ENCODE peak calls at places on chromosomes 2 and 18, in four cellular contexts. One of them, this sample, is unnamed.

GRCh38 chr2:66389651-66390131 is 45.2 kb upstream of the MEIS1 start:
- DNase-seq in tibial nerve: no peak
- DNase-seq in uterus: peak; percentile 28
- DNase-seq in A549: peak; percentile 5
- DNase-seq in this sample: no peak

GRCh38 chr2:97963880-97964279 is 31.9 kb downstream of the TMEM131 start:
- DNase-seq in A549: no peak
- DNase-seq in tibial nerve: no peak
- DNase-seq in uterus: no peak
- DNase-seq in this sample: no peak

GRCh38 chr2:210007895-210008294 is 5.5 kb downstream of the RPE start:
- DNase-seq in A549: no peak
- DNase-seq in tibial nerve: no peak
- DNase-seq in uterus: no peak
- DNase-seq in this sample: no peak

GRCh38 chr2:105904938-105905337 is 160.2 kb downstream of the NCK2 start:
- DNase-seq in tibial nerve: no peak
- DNase-seq in uterus: no peak
- DNase-seq in A549: no peak
- DNase-seq in this sample: no peak

GRCh38 chr2:172168917-172169346 is 66.2 kb upstream of the DLX2 start:
- DNase-seq in A549: no peak
- DNase-seq in uterus: no peak
- DNase-seq in tibial nerve: no peak
- DNase-seq in this sample: no peak

GRCh38 chr18:31950620-31951019 is 7.7 kb upstream of the TRAPPC8 start:
- DNase-seq in uterus: no peak
- DNase-seq in A549: no peak
- DNase-seq in tibial nerve: no peak
- DNase-seq in this sample: no peak

GRCh38 chr2:215189393-215189792 is 51.0 kb upstream of the ABCA12 start:
- DNase-seq in tibial nerve: no peak
- DNase-seq in uterus: no peak
- DNase-seq in A549: no peak
- DNase-seq in this sample: no peak

GRCh38 chr18:58287626-58288289 is 243.7 kb downstream of the NEDD4L start:
- DNase-seq in tibial nerve: no peak
- DNase-seq in uterus: no peak
- DNase-seq in A549: peak; percentile 30
- DNase-seq in this sample: no peak

GRCh38 chr2:134398300-134398699 is 144.4 kb downstream of the MGAT5 start:
- DNase-seq in tibial nerve: no peak
- DNase-seq in uterus: no peak
- DNase-seq in A549: no peak
- DNase-seq in this sample: no peak

GRCh38 chr2:11712866-11713265 is 33.6 kb upstream of the LPIN1 start:
- DNase-seq in A549: no peak
- DNase-seq in uterus: no peak
- DNase-seq in tibial nerve: no peak
- DNase-seq in this sample: no peak

GRCh38 chr2:8333177-8333831 is 348.6 kb upstream of the ID2 start:
- DNase-seq in tibial nerve: no peak
- DNase-seq in A549: no peak
- DNase-seq in uterus: no peak
- DNase-seq in this sample: no peak

GRCh38 chr18:32772580-32773186 is at the start of gene KLHL14:
- DNase-seq in tibial nerve: no peak
- DNase-seq in A549: no peak
- DNase-seq in uterus: no peak
- DNase-seq in this sample: no peak

GRCh38 chr18:30446605-30447004 is 595.9 kb downstream of the DSC3 start:
- DNase-seq in A549: no peak
- DNase-seq in tibial nerve: no peak
- DNase-seq in uterus: no peak
- DNase-seq in this sample: no peak

GRCh38 chr18:45664824-45665763 is 49.8 kb downstream of the SLC14A2 start:
- DNase-seq in uterus: peak; percentile 59
- DNase-seq in A549: peak; percentile 46
- DNase-seq in tibial nerve: peak; percentile 47
- DNase-seq in this sample: peak; percentile 34

GRCh38 chr2:200336980-200337615 is 30.6 kb downstream of the SPATS2L start:
- DNase-seq in A549: no peak
- DNase-seq in uterus: no peak
- DNase-seq in tibial nerve: no peak
- DNase-seq in this sample: no peak

GRCh38 chr2:238202326-238203103 is 980 bp downstream of the ILKAP start:
- DNase-seq in uterus: no peak
- DNase-seq in tibial nerve: no peak
- DNase-seq in A549: no peak
- DNase-seq in this sample: no peak

GRCh38 chr18:58263055-58263732 is 219.2 kb downstream of the NEDD4L start:
- DNase-seq in tibial nerve: no peak
- DNase-seq in uterus: no peak
- DNase-seq in A549: peak; percentile 37
- DNase-seq in this sample: no peak

GRCh38 chr18:45981852-45982251 is 14.7 kb upstream of the EPG5 start:
- DNase-seq in uterus: no peak
- DNase-seq in A549: no peak
- DNase-seq in tibial nerve: no peak
- DNase-seq in this sample: no peak

GRCh38 chr2:42054657-42055430 is 7.0 kb downstream of the PKDCC start:
- DNase-seq in uterus: no peak
- DNase-seq in A549: no peak
- DNase-seq in tibial nerve: no peak
- DNase-seq in this sample: no peak

GRCh38 chr2:98313512-98314250 is 32.6 kb upstream of the CNGA3 start:
- DNase-seq in A549: no peak
- DNase-seq in uterus: no peak
- DNase-seq in tibial nerve: no peak
- DNase-seq in this sample: no peak

GRCh38 chr2:57864926-57865325 is 181.7 kb upstream of the VRK2 start:
- DNase-seq in A549: no peak
- DNase-seq in uterus: no peak
- DNase-seq in tibial nerve: no peak
- DNase-seq in this sample: no peak

GRCh38 chr2:197904446-197904845 is 100.1 kb downstream of the PLCL1 start:
- DNase-seq in tibial nerve: no peak
- DNase-seq in A549: no peak
- DNase-seq in uterus: no peak
- DNase-seq in this sample: no peak

GRCh38 chr18:30465131-30465530 is 577.4 kb downstream of the DSC3 start:
- DNase-seq in tibial nerve: no peak
- DNase-seq in A549: no peak
- DNase-seq in uterus: no peak
- DNase-seq in this sample: no peak

GRCh38 chr2:26612522-26613240 is 28.5 kb downstream of the CIB4 start:
- DNase-seq in uterus: no peak
- DNase-seq in A549: no peak
- DNase-seq in tibial nerve: no peak
- DNase-seq in this sample: peak; percentile 44

GRCh38 chr2:240960309-240960962 is 38.0 kb upstream of the SNED1 start:
- DNase-seq in tibial nerve: peak; percentile 41
- DNase-seq in uterus: peak; percentile 79
- DNase-seq in A549: no peak
- DNase-seq in this sample: peak; percentile 50

GRCh38 chr2:187390891-187391290 is 57.2 kb downstream of the CALCRL start:
- DNase-seq in A549: peak; percentile 80
- DNase-seq in tibial nerve: no peak
- DNase-seq in uterus: no peak
- DNase-seq in this sample: no peak

GRCh38 chr2:7744827-7745226 is 827.6 kb downstream of the RNF144A start:
- DNase-seq in A549: no peak
- DNase-seq in uterus: no peak
- DNase-seq in tibial nerve: no peak
- DNase-seq in this sample: no peak

DNA sequence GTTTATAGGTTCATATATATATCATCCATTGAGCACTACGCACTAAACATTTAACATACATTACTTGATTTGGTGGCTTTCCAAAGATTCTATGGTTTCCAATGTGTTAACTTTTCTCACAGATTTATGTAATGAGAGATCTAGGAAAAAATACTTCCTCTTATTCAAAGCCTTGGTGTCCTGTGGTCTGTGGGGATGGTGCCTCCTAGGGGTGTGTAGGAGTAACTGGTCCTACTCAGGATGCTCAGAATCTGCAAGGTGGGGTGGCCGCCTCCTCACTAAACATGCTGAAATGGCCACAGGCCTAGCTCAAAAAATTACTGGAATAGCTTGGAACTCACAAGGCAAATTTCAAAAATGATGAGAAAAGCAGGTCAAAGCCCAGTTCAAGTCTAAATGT is 11.6 kb downstream of the GPR55 start:
- DNase-seq in tibial nerve: no peak
- DNase-seq in uterus: peak; percentile 29
- DNase-seq in A549: peak; percentile 46
- DNase-seq in this sample: no peak
- TF ChIP-seq CTCF in tibial nerve: peak; percentile 28
- TF ChIP-seq CTCF in uterus: peak; percentile 15
- TF ChIP-seq CTCF in A549: no peak
- TF ChIP-seq CTCF in this sample: peak; percentile 42

DNA sequence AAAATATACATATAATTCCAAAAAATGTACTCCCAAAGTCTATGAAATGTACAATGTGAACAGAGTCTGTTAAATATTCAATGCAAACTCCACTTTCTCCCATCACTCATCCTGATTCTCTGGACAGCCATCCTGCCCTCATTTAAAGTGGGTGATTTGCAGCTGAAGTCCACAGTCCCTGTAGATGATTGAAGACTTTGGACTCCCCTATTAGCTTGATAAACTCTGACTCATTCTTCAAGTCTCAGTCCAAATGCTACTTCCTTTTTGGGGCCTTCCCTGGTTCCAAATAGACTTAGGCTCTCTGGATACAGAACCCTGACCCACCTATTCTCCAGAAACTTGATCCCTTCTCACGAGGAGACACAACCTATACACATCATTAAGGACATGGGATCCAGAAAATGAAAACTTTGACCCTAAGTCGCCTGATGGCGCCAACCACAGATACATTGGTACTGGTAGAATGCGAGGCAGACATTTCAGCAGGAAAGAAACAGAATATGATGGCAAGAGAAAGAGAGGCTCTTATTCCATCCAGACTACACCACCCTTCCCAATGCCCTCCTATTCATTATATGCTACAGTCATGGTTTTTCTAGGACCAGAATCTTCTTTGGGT is 122.7 kb downstream of the VIT start:
- DNase-seq in uterus: no peak
- DNase-seq in A549: peak; percentile 28
- DNase-seq in tibial nerve: no peak
- DNase-seq in this sample: no peak
- TF ChIP-seq CTCF in uterus: no peak
- TF ChIP-seq CTCF in A549: no peak
- TF ChIP-seq CTCF in tibial nerve: no peak
- TF ChIP-seq CTCF in this sample: no peak

GRCh38 chr2:74440005-74440377 is 1.7 kb downstream of the RTKN start:
- DNase-seq in tibial nerve: peak; percentile 86
- DNase-seq in A549: no peak
- DNase-seq in uterus: no peak
- DNase-seq in this sample: no peak

GRCh38 chr2:74439373-74440004 is 2.2 kb downstream of the RTKN start:
- DNase-seq in A549: no peak
- DNase-seq in uterus: no peak
- DNase-seq in tibial nerve: no peak
- DNase-seq in this sample: no peak

GRCh38 chr2:74441690-74442482 is at the start of gene RTKN:
- DNase-seq in A549: peak; percentile 24
- DNase-seq in uterus: no peak
- DNase-seq in tibial nerve: peak; percentile 29
- DNase-seq in this sample: peak; percentile 68

GRCh38 chr2:74441111-74441689 is 537 bp downstream of the RTKN start:
- DNase-seq in A549: no peak
- DNase-seq in uterus: no peak
- DNase-seq in tibial nerve: no peak
- DNase-seq in this sample: no peak

GRCh38 chr2:74440378-74441110 is 1.2 kb downstream of the RTKN start:
- DNase-seq in uterus: peak; percentile 58
- DNase-seq in A549: peak; percentile 85
- DNase-seq in tibial nerve: peak; percentile 77
- DNase-seq in this sample: peak; percentile 90
- TF ChIP-seq CTCF in uterus: no peak
- TF ChIP-seq CTCF in A549: no peak
- TF ChIP-seq CTCF in tibial nerve: peak; percentile 76
- TF ChIP-seq CTCF in this sample: no peak

GRCh38 chr2:231926180-231926741 is at the start of gene NPPC:
- DNase-seq in uterus: peak; percentile 39
- DNase-seq in A549: peak; percentile 72
- DNase-seq in tibial nerve: no peak
- DNase-seq in this sample: peak; percentile 59
- TF ChIP-seq CTCF in uterus: no peak
- TF ChIP-seq CTCF in A549: peak; percentile 47
- TF ChIP-seq CTCF in tibial nerve: peak; percentile 22
- TF ChIP-seq CTCF in this sample: peak; percentile 9